ENCODE peak calls at places on chromosome 13, in five cellular contexts. V is tibial artery, L is GM23338, M is lower lobe of right lung, C is psoas muscle. R is an unnamed sample. For H3K4me1, the result is how much of the 10 kb centered on the place peaks cover.

GRCh38 chr13:37657134-37657533 is 58.6 kb upstream of the POSTN start:
- DNase-seq in V (no peak), L (no peak), M (no peak), C (no peak), R (no peak)

GRCh38 chr13:75838366-75839017 is 202.4 kb downstream of the LMO7 start:
- DNase-seq in V (no peak), L (no peak), M (no peak), C (no peak), R (no peak)

GRCh38 chr13:37681295-37682032 is 82.9 kb upstream of the POSTN start:
- DNase-seq in V (no peak), L (no peak), M (no peak), C (no peak), R (no peak)

GRCh38 chr13:19152403-19152802 is 29.2 kb downstream of the TUBA3C start:
- DNase-seq in V (no peak), L (no peak), M (no peak), C (no peak), R (no peak)

GRCh38 chr13:30898721-30899188 is 7.3 kb upstream of the MEDAG start:
- DNase-seq in V (peak), L (no peak), M (no peak), C (peak), R (no peak)

GRCh38 chr13:74174810-74175209 is 40.6 kb upstream of the KLF12 start:
- DNase-seq in V (no peak), L (no peak), M (no peak), C (no peak), R (no peak)

GRCh38 chr13:75806101-75806500 is 170.0 kb downstream of the LMO7 start:
- DNase-seq in V (no peak), L (no peak), M (no peak), C (no peak), R (no peak)

GRCh38 chr13:51955281-51955771 is 55.9 kb downstream of the ATP7B start:
- DNase-seq in V (no peak), L (no peak), M (no peak), C (no peak), R (no peak)

GRCh38 chr13:109652536-109652935 is 133.8 kb downstream of the IRS2 start:
- DNase-seq in V (no peak), L (no peak), M (no peak), C (no peak), R (no peak)

GRCh38 chr13:113406321-113407102 is 42.6 kb upstream of the GRTP1 start:
- DNase-seq in V (no peak), L (no peak), M (no peak), C (no peak), R (no peak)

GRCh38 chr13:25468330-25469178 is 96.8 kb downstream of the ATP8A2 start:
- DNase-seq in V (no peak), L (peak), M (no peak), C (no peak), R (no peak)

GRCh38 chr13:39527961-39528720 is 74.9 kb downstream of the LHFPL6 start:
- DNase-seq in V (peak), L (no peak), M (no peak), C (peak), R (peak)

GRCh38 chr13:25248071-25248470 is 39.2 kb downstream of the MTMR6 start:
- DNase-seq in V (no peak), L (no peak), M (no peak), C (no peak), R (no peak)

GRCh38 chr13:64531400-64531799 is 2698.7 kb downstream of the PCDH9 start:
- DNase-seq in V (no peak), L (no peak), M (no peak), C (no peak), R (no peak)

GRCh38 chr13:40401911-40402776 is 264.3 kb downstream of the FOXO1 start:
- DNase-seq in V (peak), L (no peak), M (peak), C (peak), R (peak)

GRCh38 chr13:71754407-71754974 is 112.5 kb downstream of the DACH1 start:
- DNase-seq in V (no peak), L (peak), M (no peak), C (no peak), R (no peak)

GRCh38 chr13:29453657-29454056 is 141.8 kb downstream of the SLC7A1 start:
- DNase-seq in V (no peak), L (no peak), M (no peak), C (no peak), R (no peak)

GRCh38 chr13:53405616-53406015 is 377.0 kb downstream of the OLFM4 start:
- DNase-seq in V (no peak), L (peak), M (no peak), C (no peak), R (no peak)

GRCh38 chr13:107851670-107852460 is 363.5 kb downstream of the LIG4 start:
- DNase-seq in V (no peak), L (no peak), M (no peak), C (no peak), R (no peak)

GRCh38 chr13:77477299-77477848 is 58.1 kb upstream of the SCEL start:
- DNase-seq in V (no peak), L (no peak), M (no peak), C (no peak), R (no peak)

GRCh38 chr13:72891423-72891822 is 109.5 kb downstream of the PIBF1 start:
- DNase-seq in V (no peak), L (no peak), M (no peak), C (no peak), R (no peak)

GRCh38 chr13:111908391-111908790 is 158.6 kb upstream of the SOX1 start:
- DNase-seq in V (no peak), L (no peak), M (no peak), C (no peak), R (no peak)

GRCh38 chr13:35936579-35936978 is 194.6 kb downstream of the DCLK1 start:
- DNase-seq in V (no peak), L (no peak), M (no peak), C (no peak), R (no peak)

GRCh38 chr13:78618411-78618810 is 15.1 kb upstream of the POU4F1 start:
- DNase-seq in V (no peak), L (no peak), M (no peak), C (no peak), R (no peak)

GRCh38 chr13:28466151-28466550 is 28.8 kb downstream of the FLT1 start:
- DNase-seq in V (no peak), L (no peak), M (no peak), C (no peak), R (no peak)

GRCh38 chr13:45219938-45220375 is 19.1 kb upstream of the KCTD4 start:
- DNase-seq in V (no peak), L (peak), M (no peak), C (no peak), R (no peak)

GRCh38 chr13:52845766-52846566 is 2.5 kb downstream of the PCDH8 start:
- DNase-seq in V (no peak), L (peak), M (peak), C (peak), R (peak)

GRCh38 chr13:108947551-108948030 is 318.2 kb downstream of the MYO16 start:
- DNase-seq in V (peak), L (no peak), M (no peak), C (peak), R (no peak)

GRCh38 chr13:99367106-99367616 is 60.0 kb upstream of the GPR183 start:
- DNase-seq in V (no peak), L (no peak), M (no peak), C (no peak), R (no peak)

GRCh38 chr13:99363391-99363790 is 56.2 kb upstream of the GPR183 start:
- DNase-seq in V (no peak), L (no peak), M (no peak), C (no peak), R (no peak)

GRCh38 chr13:99363949-99364348 is 56.8 kb upstream of the GPR183 start:
- DNase-seq in V (no peak), L (no peak), M (no peak), C (no peak), R (no peak)

GRCh38 chr13:99367663-99368448 is 60.7 kb upstream of the GPR183 start:
- DNase-seq in V (no peak), L (peak), M (no peak), C (no peak), R (no peak)

GRCh38 chr13:99366075-99366987 is 59.1 kb upstream of the GPR183 start:
- DNase-seq in V (no peak), L (no peak), M (no peak), C (no peak), R (no peak)
- H3K4me1 ChIP-seq in V (under half), L (under half), M (under half), C (under half), R (under half)

GRCh38 chr13:26899153-26899552 is 138.6 kb upstream of the GPR12 start:
- DNase-seq in V (no peak), L (no peak), M (no peak), C (no peak), R (no peak)

GRCh38 chr13:26895808-26896466 is 135.4 kb upstream of the GPR12 start:
- DNase-seq in V (no peak), L (peak), M (no peak), C (no peak), R (no peak)

GRCh38 chr13:26895081-26895807 is 134.7 kb upstream of the GPR12 start:
- DNase-seq in V (no peak), L (peak), M (no peak), C (no peak), R (no peak)

GRCh38 chr13:26896986-26897668 is 136.5 kb upstream of the GPR12 start:
- DNase-seq in V (no peak), L (no peak), M (no peak), C (no peak), R (no peak)

DNA sequence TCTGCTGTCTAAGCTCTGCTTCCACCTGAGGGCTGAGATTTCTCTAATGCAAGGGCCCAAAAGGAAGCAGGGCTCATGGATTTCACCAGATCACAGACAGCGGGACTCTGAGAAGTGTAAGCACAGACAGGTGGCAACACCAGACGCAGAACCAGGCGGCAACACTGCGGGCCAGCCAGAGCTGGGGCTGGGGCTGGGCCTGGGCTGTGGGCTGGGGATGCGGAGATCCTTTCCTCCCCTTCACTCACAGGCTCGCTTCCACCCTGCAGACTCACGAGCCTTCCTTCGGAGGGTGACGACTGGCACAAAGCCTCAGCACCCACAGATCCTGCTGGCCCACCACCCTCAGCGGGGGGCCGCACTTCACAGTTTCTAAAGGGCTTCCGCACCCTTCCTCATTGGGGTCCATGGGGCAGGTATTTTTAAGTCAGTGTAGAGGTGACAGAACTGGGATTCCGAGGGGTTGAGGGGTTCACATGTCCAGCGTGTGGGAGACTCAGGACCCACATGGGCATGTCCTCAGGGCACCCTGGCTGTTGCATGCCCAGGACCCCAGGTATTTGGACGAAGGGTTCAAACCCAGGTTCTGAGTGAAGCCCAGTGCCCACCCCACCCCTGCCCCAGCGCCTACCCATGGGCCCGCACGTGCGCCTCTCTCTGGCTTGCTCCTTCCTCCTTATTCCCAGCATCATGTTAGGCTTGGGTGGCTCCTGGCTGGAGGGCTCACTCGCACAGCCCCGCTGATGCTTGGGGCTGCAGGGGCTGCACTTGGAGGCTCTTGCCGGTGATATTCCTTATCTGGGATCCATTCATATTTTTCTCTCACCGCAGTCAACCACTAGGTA is 137.3 kb upstream of the GPR12 start:
- DNase-seq in V (no peak), L (peak), M (no peak), C (no peak), R (no peak)
- H3K4me1 ChIP-seq in V (under half), L (under half), M (under half), C (under half), R (under half)

GRCh38 chr13:33265133-33265532 is 20.4 kb downstream of the STARD13 start:
- DNase-seq in V (no peak), L (no peak), M (no peak), C (no peak), R (no peak)
- H3K4me1 ChIP-seq in V (half or more), L (under half), M (half or more), C (under half), R (half or more)

GRCh38 chr13:42876810-42877550 is 95.6 kb downstream of the FAM216B start:
- DNase-seq in V (no peak), L (no peak), M (no peak), C (no peak), R (no peak)

GRCh38 chr13:42880241-42880640 is 98.9 kb downstream of the FAM216B start:
- DNase-seq in V (no peak), L (no peak), M (no peak), C (no peak), R (no peak)

GRCh38 chr13:42875448-42876269 is 94.3 kb downstream of the FAM216B start:
- DNase-seq in V (no peak), L (peak), M (no peak), C (no peak), R (no peak)

GRCh38 chr13:42876270-42876714 is 94.9 kb downstream of the FAM216B start:
- DNase-seq in V (no peak), L (peak), M (no peak), C (no peak), R (no peak)

DNA sequence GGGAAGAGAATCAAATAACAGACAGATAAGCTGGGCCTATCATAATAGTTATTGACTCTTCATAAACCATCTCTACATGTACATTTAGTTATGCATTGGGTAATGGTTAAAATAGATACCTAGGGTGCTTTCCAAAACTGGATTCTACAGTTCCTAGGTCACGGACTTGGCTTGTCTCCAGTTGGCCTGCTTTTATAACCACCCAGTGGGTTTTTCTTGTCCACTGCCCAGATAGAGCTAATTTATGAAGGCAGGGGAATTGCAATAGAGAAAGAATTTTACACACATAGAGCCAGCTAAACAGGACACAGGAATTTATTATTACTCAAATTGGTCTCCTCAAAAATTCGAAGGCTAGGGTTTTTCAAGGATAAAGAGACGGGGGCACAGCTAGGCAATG is 97.3 kb downstream of the FAM216B start:
- DNase-seq in V (no peak), L (no peak), M (no peak), C (no peak), R (no peak)
- H3K4me1 ChIP-seq in V (under half), L (under half), M (under half), C (under half), R (under half)

GRCh38 chr13:97224544-97225324 is 2.6 kb downstream of the MBNL2 start:
- DNase-seq in V (no peak), L (peak), M (no peak), C (no peak), R (no peak)
- H3K4me1 ChIP-seq in V (half or more), L (under half), M (half or more), C (under half), R (under half)